ENCODE peak calls at places on chromosomes 2 and 18, in five cellular contexts. L is central memory CD8-positive, alpha-beta T cell; B is esophagus squamous epithelium; D is left lung; I is iPS-NIHi11. C is an unnamed sample.
A peak's percentile ranks its signal among the peaks of the same experiment; 100 is the strongest.

GRCh38 chr2:39476524-39476923 is 39.4 kb upstream of the MAP4K3 start:
- DNase-seq in L (no peak), B (no peak), D (no peak), I (no peak), C (no peak)

GRCh38 chr18:58129019-58129374 is 85.0 kb downstream of the NEDD4L start:
- DNase-seq in L (no peak), B (no peak), D (no peak), I (no peak), C (peak; percentile 75)

GRCh38 chr2:235685024-235685721 is 191.3 kb downstream of the AGAP1 start:
- DNase-seq in L (no peak), B (no peak), D (no peak), I (no peak), C (no peak)

GRCh38 chr2:150477347-150477746 is 10.1 kb downstream of the RND3 start:
- DNase-seq in L (no peak), B (no peak), D (no peak), I (no peak), C (peak; percentile 92)

GRCh38 chr18:25648724-25649260 is 296.8 kb upstream of the ZNF521 start:
- DNase-seq in L (no peak), B (no peak), D (no peak), I (no peak), C (no peak)

GRCh38 chr2:13193900-13194299 is 477.2 kb downstream of the TRIB2 start:
- DNase-seq in L (no peak), B (no peak), D (no peak), I (peak; percentile 39), C (peak; percentile 7)

GRCh38 chr2:142843731-142844130 is 33.7 kb upstream of the KYNU start:
- DNase-seq in L (no peak), B (no peak), D (no peak), I (no peak), C (no peak)

GRCh38 chr2:152569186-152569585 is 148.1 kb downstream of the PRPF40A start:
- DNase-seq in L (no peak), B (no peak), D (no peak), I (no peak), C (no peak)

GRCh38 chr2:57802243-57802642 is 244.4 kb upstream of the VRK2 start:
- DNase-seq in L (no peak), B (no peak), D (no peak), I (no peak), C (no peak)

GRCh38 chr18:70450658-70451253 is 161.9 kb downstream of the SOCS6 start:
- DNase-seq in L (no peak), B (no peak), D (no peak), I (no peak), C (no peak)

GRCh38 chr18:61669320-61669719 is 223.5 kb downstream of the RNF152 start:
- DNase-seq in L (no peak), B (no peak), D (no peak), I (no peak), C (no peak)

GRCh38 chr2:142825861-142826260 is 51.6 kb upstream of the KYNU start:
- DNase-seq in L (no peak), B (no peak), D (no peak), I (no peak), C (no peak)

GRCh38 chr18:55272510-55273243 is 313.4 kb upstream of the CCDC68 start:
- DNase-seq in L (no peak), B (no peak), D (no peak), I (no peak), C (no peak)

GRCh38 chr2:231425811-231426703 is 30.5 kb downstream of the B3GNT7 start:
- DNase-seq in L (no peak), B (no peak), D (no peak), I (no peak), C (peak; percentile 61)

GRCh38 chr18:23149570-23149969 is 14.3 kb downstream of the CABLES1 start:
- DNase-seq in L (no peak), B (no peak), D (no peak), I (no peak), C (no peak)

GRCh38 chr2:33104726-33105125 is 158.0 kb downstream of the LTBP1 start:
- DNase-seq in L (no peak), B (no peak), D (no peak), I (no peak), C (no peak)

GRCh38 chr18:41326311-41326710 is 628.7 kb upstream of the PIK3C3 start:
- DNase-seq in L (no peak), B (no peak), D (no peak), I (no peak), C (no peak)

GRCh38 chr2:45072064-45072861 is 63.0 kb upstream of the SIX2 start:
- DNase-seq in L (no peak), B (no peak), D (no peak), I (no peak), C (no peak)

GRCh38 chr18:78753240-78753639 is 226.4 kb upstream of the SALL3 start:
- DNase-seq in L (no peak), B (no peak), D (peak; percentile 17), I (no peak), C (no peak)

GRCh38 chr2:108935231-108935863 is 53.7 kb downstream of the EDAR start:
- DNase-seq in L (no peak), B (no peak), D (no peak), I (no peak), C (peak; percentile 50)

GRCh38 chr2:95305341-95306058 is 8.4 kb downstream of the KCNIP3 start:
- DNase-seq in L (no peak), B (no peak), D (no peak), I (no peak), C (peak; percentile 46)

GRCh38 chr2:140880573-140880972 is 1250.2 kb downstream of the LRP1B start:
- DNase-seq in L (no peak), B (no peak), D (no peak), I (no peak), C (no peak)

GRCh38 chr2:173249661-173250641 is 104.7 kb upstream of the CDCA7 start:
- DNase-seq in L (no peak), B (no peak), D (no peak), I (no peak), C (no peak)